ENCODE peak calls at places on chromosomes 5 and 9, in eight cellular contexts. P is cardiac muscle cell, I is trophoblast cell, Y is HL-60, S is breast epithelium, L is IMR-90, V is H1, N is heart left ventricle. T is an unnamed sample.

GRCh38 chr5:4511996-4512656 is 628.0 kb upstream of the ADAMTS16 start:
- DNase-seq in L (no peak), Y (no peak), I (peak; percentile 32), V (peak; percentile 33), P (peak; percentile 75), S (peak; percentile 72), N (peak; percentile 25), T (no peak)

GRCh38 chr5:55438931-55439477 is 95.8 kb downstream of the PLPP1 start:
- DNase-seq in N (no peak), Y (no peak), V (peak; percentile 15), I (peak; percentile 20), P (peak; percentile 60), S (no peak), L (peak; percentile 82), T (no peak)

GRCh38 chr9:136748656-136749551 is 579 bp upstream of the LCN6 start:
- DNase-seq in Y (no peak), I (no peak), N (peak; percentile 60), P (no peak), S (no peak), V (no peak), L (no peak), T (no peak)

GRCh38 chr5:114153833-114154232 is 208.0 kb upstream of the KCNN2 start:
- DNase-seq in P (no peak), S (no peak), V (no peak), I (no peak), L (no peak), N (no peak), Y (no peak), T (no peak)

GRCh38 chr5:5497132-5497748 is 74.8 kb downstream of the ICE1 start:
- DNase-seq in N (peak; percentile 44), Y (no peak), L (peak; percentile 57), P (peak; percentile 79), S (no peak), I (peak; percentile 49), V (no peak), T (no peak)

GRCh38 chr9:14926941-14927624 is 16.9 kb upstream of the FREM1 start:
- DNase-seq in Y (no peak), L (no peak), S (no peak), P (peak; percentile 25), V (no peak), I (no peak), N (no peak), T (no peak)

GRCh38 chr5:12662545-12663314 is 758.5 kb upstream of the CTNND2 start:
- DNase-seq in I (no peak), S (no peak), V (no peak), Y (no peak), N (no peak), P (no peak), L (no peak), T (no peak)

GRCh38 chr5:78506296-78507049 is 142.1 kb downstream of the LHFPL2 start:
- DNase-seq in P (no peak), I (no peak), V (no peak), L (peak; percentile 39), N (no peak), S (no peak), Y (no peak), T (no peak)

GRCh38 chr9:69339620-69340019 is 14.6 kb downstream of the ENTREP1 start:
- DNase-seq in S (no peak), L (no peak), P (no peak), N (no peak), Y (no peak), I (no peak), V (no peak), T (no peak)

GRCh38 chr5:133149333-133149732 is 97.5 kb downstream of the HSPA4 start:
- DNase-seq in I (no peak), S (no peak), L (no peak), N (no peak), V (no peak), P (no peak), Y (no peak), T (no peak)

GRCh38 chr5:88787856-88788255 is 95.1 kb downstream of the MEF2C start:
- DNase-seq in Y (no peak), V (no peak), N (no peak), I (peak; percentile 73), L (no peak), S (no peak), P (no peak), T (no peak)
- H3K27ac ChIP-seq in Y (no peak overlapping the region), V (no peak overlapping the region), N (peak overlapping the region; percentile 9), I (no peak overlapping the region), L (no peak overlapping the region), S (no peak overlapping the region), P (peak overlapping the region; percentile 97), T (no peak overlapping the region)

GRCh38 chr5:95779611-95780010 is 42.9 kb downstream of the GLRX start:
- DNase-seq in Y (no peak), L (peak; percentile 71), V (no peak), P (no peak), S (no peak), N (no peak), I (no peak), T (no peak)

GRCh38 chr5:95777441-95777840 is 45.1 kb downstream of the GLRX start:
- DNase-seq in S (no peak), P (no peak), I (no peak), V (no peak), N (no peak), Y (no peak), L (peak; percentile 27), T (no peak)

GRCh38 chr5:95780597-95780996 is 41.9 kb downstream of the GLRX start:
- DNase-seq in Y (no peak), S (no peak), N (no peak), P (no peak), L (no peak), V (no peak), I (peak; percentile 60), T (no peak)

GRCh38 chr5:95781101-95781583 is 41.4 kb downstream of the GLRX start:
- DNase-seq in L (peak; percentile 85), S (peak; percentile 79), N (peak; percentile 82), I (peak; percentile 95), Y (peak; percentile 20), P (peak; percentile 83), V (peak; percentile 44), T (peak; percentile 82)

DNA sequence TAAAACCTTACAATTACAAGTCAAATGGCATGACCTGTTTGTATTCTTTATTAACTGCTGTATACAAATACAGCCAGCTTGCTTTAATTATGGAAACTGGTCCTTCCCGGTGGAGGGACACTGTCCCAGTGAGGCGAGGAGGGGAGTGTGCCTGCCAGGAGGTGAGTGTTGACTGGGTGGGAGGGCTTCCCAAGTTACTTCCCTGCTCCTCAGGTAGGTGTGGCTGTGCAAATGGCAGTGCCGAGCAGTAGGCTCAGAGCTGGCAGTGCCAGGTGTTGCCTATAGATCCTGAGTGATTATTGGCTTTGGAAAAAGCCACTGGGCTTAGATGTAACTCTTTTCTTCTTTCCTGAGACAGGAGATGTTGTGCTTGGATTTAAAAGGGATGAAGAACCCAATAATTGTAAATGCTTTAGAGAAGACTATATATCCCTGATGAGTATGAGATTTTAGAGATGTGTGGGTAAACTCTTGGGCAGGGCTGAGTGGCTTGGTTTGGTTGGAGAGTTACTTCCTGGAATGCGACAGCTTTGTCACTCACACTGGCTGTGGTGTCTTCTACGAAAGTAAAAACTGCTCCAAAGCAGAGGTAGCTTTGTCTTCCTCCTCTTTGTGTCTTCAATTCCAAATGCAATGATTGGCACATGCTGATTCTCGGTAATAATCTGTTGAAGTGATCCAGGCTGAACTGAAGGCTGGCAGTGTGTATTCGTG is 43.7 kb downstream of the GLRX start:
- DNase-seq in P (no peak), V (no peak), I (no peak), Y (no peak), N (no peak), S (no peak), L (no peak), T (no peak)
- H3K27ac ChIP-seq in P (peak overlapping the region; percentile 88), V (no peak overlapping the region), I (no peak overlapping the region), Y (peak overlapping the region; percentile 35), N (peak overlapping the region; percentile 50), S (peak overlapping the region; percentile 2), L (peak overlapping the region; percentile 71), T (no peak overlapping the region)

GRCh38 chr5:138849439-138849838 is 25.7 kb downstream of the LRRTM2 start:
- DNase-seq in I (no peak), Y (no peak), L (peak; percentile 36), P (no peak), S (no peak), N (no peak), V (no peak), T (no peak)

GRCh38 chr5:138843789-138844461 is 31.2 kb downstream of the LRRTM2 start:
- DNase-seq in L (peak; percentile 7), N (no peak), I (no peak), P (no peak), V (no peak), Y (no peak), S (no peak), T (no peak)

GRCh38 chr5:138841531-138841930 is 33.6 kb downstream of the LRRTM2 start:
- DNase-seq in V (no peak), L (no peak), S (no peak), I (no peak), Y (no peak), N (no peak), P (no peak), T (no peak)

GRCh38 chr5:138840100-138840499 is 35.0 kb downstream of the LRRTM2 start:
- DNase-seq in I (no peak), P (peak; percentile 17), V (no peak), L (no peak), N (no peak), S (no peak), Y (no peak), T (no peak)

DNA sequence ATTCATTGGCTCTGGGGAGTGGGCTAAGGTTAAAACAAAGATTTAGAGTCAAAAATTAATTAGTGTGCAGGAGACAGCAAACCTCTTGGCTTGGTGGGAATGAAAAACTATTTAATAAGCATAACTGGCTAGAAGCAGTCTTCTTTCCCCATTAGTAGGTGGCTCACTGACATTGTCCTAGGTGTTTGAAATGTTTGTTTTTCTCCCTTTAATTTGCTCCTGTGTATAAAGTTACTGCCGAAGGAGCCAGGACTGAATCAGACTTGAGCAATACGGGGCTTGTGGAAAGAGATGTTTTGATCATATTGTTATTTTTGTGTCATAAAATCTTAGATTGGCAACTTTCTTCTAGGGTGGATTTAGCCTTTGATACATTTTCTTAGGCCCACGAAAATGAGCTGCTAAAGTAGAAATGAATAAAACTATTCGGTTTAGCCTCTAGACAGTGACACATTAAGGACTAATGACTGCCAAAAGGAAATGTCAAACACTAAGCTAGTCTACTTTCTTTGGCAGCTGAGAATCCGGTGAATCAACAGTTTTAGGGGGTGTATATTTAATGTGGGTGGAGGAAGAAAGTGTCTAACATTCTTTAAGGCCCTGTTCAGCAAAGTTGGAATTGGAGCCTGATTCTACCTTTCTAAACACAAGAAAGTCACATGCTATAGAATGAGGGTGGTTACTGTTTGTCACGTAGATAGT is 30.2 kb downstream of the LRRTM2 start:
- DNase-seq in L (peak; percentile 88), V (no peak), I (peak; percentile 25), P (no peak), Y (no peak), N (no peak), S (no peak), T (no peak)
- H3K27ac ChIP-seq in L (no peak overlapping the region), V (no peak overlapping the region), I (no peak overlapping the region), P (no peak overlapping the region), Y (no peak overlapping the region), N (no peak overlapping the region), S (peak overlapping the region; percentile 69), T (no peak overlapping the region)

GRCh38 chr9:135090081-135090480 is 2.6 kb downstream of the OLFM1 start:
- DNase-seq in V (no peak), N (no peak), Y (no peak), P (no peak), I (no peak), L (no peak), S (no peak), T (no peak)
- H3K27ac ChIP-seq in V (no peak overlapping the region), N (no peak overlapping the region), Y (no peak overlapping the region), P (no peak overlapping the region), I (no peak overlapping the region), L (no peak overlapping the region), S (no peak overlapping the region), T (no peak overlapping the region)